ENCODE peak calls at places on chromosomes 7 and 10, in four cellular contexts. C is AG04450, D is GM06990, T is GM23338. E is an unnamed sample.

GRCh38 chr7:27671675-27672074 is 9.0 kb upstream of the HIBADH start:
- DNase-seq in C (no peak), D (no peak), T (no peak), E (no peak)

GRCh38 chr10:96448021-96448457 is 65.7 kb downstream of the TLL2 start:
- DNase-seq in C (no peak), D (peak), T (no peak), E (peak)

GRCh38 chr7:26995664-26996063 is 100.1 kb downstream of the HOXA1 start:
- DNase-seq in C (no peak), D (no peak), T (peak), E (no peak)

GRCh38 chr10:22655312-22655973 is 58.9 kb downstream of the PIP4K2A start:
- DNase-seq in C (peak), D (peak), T (no peak), E (peak)

GRCh38 chr7:140304071-140304799 is 94.1 kb downstream of the SLC37A3 start:
- DNase-seq in C (no peak), D (peak), T (peak), E (peak)

GRCh38 chr7:134513169-134513752 is 14.1 kb upstream of the AKR1B10 start:
- DNase-seq in C (no peak), D (no peak), T (peak), E (peak)

GRCh38 chr10:28684986-28685580 is 7.8 kb downstream of the BAMBI start:
- DNase-seq in C (no peak), D (no peak), T (peak), E (no peak)

GRCh38 chr10:3043512-3044368 is 23.6 kb upstream of the PFKP start:
- DNase-seq in C (no peak), D (no peak), T (peak), E (peak)

GRCh38 chr7:98211676-98212531 is 665 bp downstream of the BHLHA15 start:
- DNase-seq in C (no peak), D (no peak), T (peak), E (no peak)

GRCh38 chr7:115043605-115044004 is 121.7 kb downstream of the MDFIC start:
- DNase-seq in C (no peak), D (no peak), T (no peak), E (no peak)

GRCh38 chr10:75043256-75044121 is 68.0 kb upstream of the SAMD8 start:
- DNase-seq in C (no peak), D (no peak), T (peak), E (no peak)

GRCh38 chr10:73944356-73945100 is 33.6 kb downstream of the PLAU start:
- DNase-seq in C (no peak), D (no peak), T (no peak), E (no peak)
- TF ChIP-seq CTCF in C (no peak), D (no peak), T (no peak), E (no peak)

GRCh38 chr10:98262571-98262970 is 5.4 kb downstream of the LOXL4 start:
- DNase-seq in C (no peak), D (no peak), T (peak), E (peak)
- TF ChIP-seq CTCF in C (peak), D (peak), T (peak), E (peak)

DNA sequence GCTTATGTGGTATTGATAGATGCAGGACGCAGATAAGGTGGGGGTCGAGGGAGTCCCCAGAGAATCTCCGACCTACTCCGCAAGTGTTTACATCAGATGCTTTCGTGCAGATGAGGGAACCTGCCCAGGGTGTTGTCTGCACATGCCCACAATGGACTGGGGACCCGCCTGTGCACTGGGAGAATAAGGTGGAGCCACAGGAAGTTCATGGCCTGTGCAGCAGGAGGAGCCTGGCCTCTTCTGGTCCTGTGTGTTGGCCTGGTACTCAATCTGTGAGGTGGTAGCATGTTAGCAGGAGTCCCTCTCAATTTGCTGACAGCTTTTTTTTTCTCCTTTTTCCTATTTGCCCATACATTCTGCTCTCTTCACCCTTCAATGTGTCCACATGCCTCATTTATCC is 54.1 kb upstream of the AKR1C1 start:
- DNase-seq in C (no peak), D (no peak), T (no peak), E (peak)
- TF ChIP-seq CTCF in C (no peak), D (no peak), T (no peak), E (no peak)

GRCh38 chr10:110192552-110192951 is 14.9 kb upstream of the MXI1 start:
- DNase-seq in C (no peak), D (no peak), T (peak), E (peak)
- TF ChIP-seq CTCF in C (peak), D (peak), T (peak), E (peak)

DNA sequence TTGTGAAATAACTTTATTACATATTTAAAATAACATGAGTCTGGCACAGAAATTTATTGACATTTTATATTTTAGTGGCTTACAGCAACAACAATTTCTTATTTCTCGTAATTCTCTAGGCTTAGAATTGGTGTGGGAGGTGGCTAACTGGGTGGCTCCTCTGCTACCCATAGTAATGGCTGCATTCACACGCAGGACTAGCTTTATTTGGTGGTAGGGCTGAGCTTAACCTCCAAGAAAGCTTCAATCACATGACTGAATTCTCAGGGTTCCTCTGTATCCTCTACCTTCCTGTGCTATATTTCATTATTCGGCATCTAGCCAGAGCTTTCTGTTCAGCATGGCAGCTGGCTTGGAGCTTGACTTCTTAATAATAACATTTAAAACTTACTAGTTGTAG is 138.8 kb downstream of the ZWINT start:
- DNase-seq in C (no peak), D (no peak), T (peak), E (no peak)
- TF ChIP-seq CTCF in C (no peak), D (no peak), T (no peak), E (no peak)

DNA sequence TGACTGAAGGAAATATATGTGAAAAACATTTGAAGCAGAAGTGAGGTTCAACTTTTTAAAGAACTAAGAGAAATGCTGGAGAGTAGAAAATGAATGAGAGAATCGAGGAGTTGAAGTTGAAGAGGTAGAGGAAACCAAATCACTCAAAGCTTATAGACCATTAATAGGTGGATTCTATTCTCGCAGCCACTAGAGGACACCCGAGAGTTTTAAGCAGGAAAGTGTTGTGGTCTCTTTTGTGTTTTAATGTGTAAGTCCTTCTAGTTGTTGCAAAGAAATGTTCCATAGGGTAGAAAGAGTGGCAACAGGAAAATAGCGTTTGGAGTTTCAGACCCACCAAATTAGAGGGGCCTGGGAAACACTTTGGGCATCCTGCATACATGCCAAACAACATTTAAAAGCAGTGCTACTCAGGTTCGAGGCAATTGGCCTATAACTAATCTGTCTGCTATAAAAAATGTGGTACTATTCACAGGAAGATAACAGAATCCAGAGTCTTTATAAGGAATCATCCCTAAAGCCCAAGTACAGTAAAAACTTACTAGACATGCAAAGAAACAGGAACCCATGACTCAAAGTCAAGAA is 75.3 kb upstream of the TAS2R16 start:
- DNase-seq in C (no peak), D (no peak), T (peak), E (peak)
- TF ChIP-seq CTCF in C (no peak), D (peak), T (peak), E (peak)

GRCh38 chr10:48745662-48746245 is 61.1 kb downstream of the WDFY4 start:
- DNase-seq in C (no peak), D (no peak), T (peak), E (no peak)
- TF ChIP-seq CTCF in C (no peak), D (no peak), T (peak), E (no peak)

E was measured in GM12865.